ENCODE peak calls at places on chromosomes 5 and 9, in seven cellular contexts. F, U, K, V, J, Q and P are unnamed samples.

GRCh38 chr5:91079037-91079436 is 304.1 kb downstream of the ARRDC3 start:
- DNase-seq in F (no peak), U (no peak), K (no peak), V (no peak), J (no peak), Q (no peak), P (no peak)

GRCh38 chr9:131017067-131017466 is 8.1 kb downstream of the LAMC3 start:
- DNase-seq in F (peak), U (no peak), K (no peak), V (no peak), J (no peak), Q (no peak), P (no peak)

GRCh38 chr5:72066658-72067057 is 40.6 kb upstream of the MAP1B start:
- DNase-seq in F (no peak), U (no peak), K (peak), V (no peak), J (peak), Q (no peak), P (no peak)

GRCh38 chr9:128503870-128504269 is 649 bp upstream of the GLE1 start:
- DNase-seq in F (no peak), U (peak), K (peak), V (no peak), J (no peak), Q (no peak), P (no peak)

GRCh38 chr5:17248999-17249634 is 31.7 kb downstream of the BASP1 start:
- DNase-seq in F (no peak), U (no peak), K (no peak), V (no peak), J (peak), Q (no peak), P (no peak)

GRCh38 chr5:76196457-76196856 is 113.3 kb downstream of the SV2C start:
- DNase-seq in F (no peak), U (no peak), K (no peak), V (no peak), J (no peak), Q (no peak), P (no peak)

GRCh38 chr9:36987409-36987808 is 46.7 kb downstream of the PAX5 start:
- DNase-seq in F (no peak), U (no peak), K (peak), V (no peak), J (no peak), Q (no peak), P (no peak)

GRCh38 chr5:154477382-154478223 is 424 bp downstream of the HAND1 start:
- DNase-seq in F (peak), U (peak), K (peak), V (no peak), J (peak), Q (no peak), P (no peak)

GRCh38 chr5:1729641-1730486 is 69.8 kb downstream of the MRPL36 start:
- DNase-seq in F (peak), U (no peak), K (no peak), V (peak), J (no peak), Q (no peak), P (peak)

GRCh38 chr5:93394301-93394700 is 186.7 kb downstream of the NR2F1-AS1 start:
- DNase-seq in F (no peak), U (no peak), K (no peak), V (no peak), J (no peak), Q (no peak), P (no peak)

GRCh38 chr9:93262537-93263310 is 78.8 kb downstream of the WNK2 start:
- DNase-seq in F (peak), U (no peak), K (no peak), V (peak), J (no peak), Q (no peak), P (no peak)

GRCh38 chr9:109323771-109324170 is 2.9 kb upstream of the EPB41L4B start:
- DNase-seq in F (no peak), U (no peak), K (no peak), V (no peak), J (no peak), Q (no peak), P (no peak)

GRCh38 chr5:135600971-135601381 is 22.2 kb upstream of the CXCL14 start:
- DNase-seq in F (no peak), U (no peak), K (no peak), V (no peak), J (no peak), Q (no peak), P (no peak)

GRCh38 chr5:51378778-51379652 is 4.2 kb upstream of the ISL1 start:
- DNase-seq in F (peak), U (peak), K (peak), V (no peak), J (peak), Q (no peak), P (no peak)

GRCh38 chr9:105911104-105911911 is 217.0 kb downstream of the TMEM38B start:
- DNase-seq in F (peak), U (no peak), K (no peak), V (no peak), J (no peak), Q (no peak), P (no peak)

GRCh38 chr9:21070171-21070571 is 7.6 kb downstream of the IFNB1 start:
- DNase-seq in F (peak), U (no peak), K (peak), V (no peak), J (peak), Q (no peak), P (no peak)

GRCh38 chr5:14189680-14190079 is 46.5 kb downstream of the TRIO start:
- DNase-seq in F (no peak), U (no peak), K (no peak), V (no peak), J (no peak), Q (no peak), P (no peak)

GRCh38 chr9:128683340-128684064 is 5.5 kb upstream of the SET start:
- DNase-seq in F (peak), U (peak), K (peak), V (peak), J (peak), Q (peak), P (peak)

GRCh38 chr5:174532453-174533126 is 191.8 kb upstream of the MSX2 start:
- DNase-seq in F (peak), U (peak), K (peak), V (peak), J (peak), Q (peak), P (peak)

GRCh38 chr9:136100700-136101614 is 5.9 kb upstream of the NACC2 start:
- DNase-seq in F (peak), U (peak), K (no peak), V (no peak), J (no peak), Q (no peak), P (no peak)

GRCh38 chr9:6897207-6897822 is 139.5 kb downstream of the KDM4C start:
- DNase-seq in F (no peak), U (no peak), K (no peak), V (no peak), J (no peak), Q (no peak), P (no peak)

GRCh38 chr5:111781200-111781599 is 24.2 kb upstream of the NREP start:
- DNase-seq in F (no peak), U (no peak), K (peak), V (peak), J (no peak), Q (peak), P (peak)

GRCh38 chr5:132816083-132816482 is 3.0 kb downstream of the SOWAHA start:
- DNase-seq in F (no peak), U (no peak), K (no peak), V (no peak), J (no peak), Q (no peak), P (no peak)

GRCh38 chr9:30967484-30967883 is 1417.0 kb upstream of the ACO1 start:
- DNase-seq in F (no peak), U (no peak), K (no peak), V (no peak), J (no peak), Q (no peak), P (no peak)

GRCh38 chr5:143682221-143682620 is 129.7 kb upstream of the HMHB1 start:
- DNase-seq in F (no peak), U (peak), K (no peak), V (no peak), J (no peak), Q (no peak), P (no peak)

GRCh38 chr5:128506643-128507042 is 31.4 kb downstream of the FBN2 start:
- DNase-seq in F (no peak), U (no peak), K (no peak), V (no peak), J (no peak), Q (no peak), P (no peak)

GRCh38 chr5:69528015-69528414 is 32.0 kb upstream of the GTF2H2C start:
- DNase-seq in F (no peak), U (no peak), K (no peak), V (no peak), J (no peak), Q (no peak), P (no peak)

GRCh38 chr9:127599550-127599891 is 12.6 kb upstream of the STXBP1 start:
- DNase-seq in F (no peak), U (no peak), K (no peak), V (no peak), J (no peak), Q (no peak), P (no peak)

GRCh38 chr9:84121991-84122523 is 141.5 kb downstream of the RMI1 start:
- DNase-seq in F (no peak), U (no peak), K (no peak), V (no peak), J (peak), Q (no peak), P (no peak)

GRCh38 chr5:159639590-159639989 is 276.7 kb upstream of the ADRA1B start:
- DNase-seq in F (no peak), U (no peak), K (no peak), V (no peak), J (no peak), Q (no peak), P (no peak)

GRCh38 chr9:84061613-84062205 is 81.1 kb downstream of the RMI1 start:
- DNase-seq in F (no peak), U (no peak), K (no peak), V (no peak), J (no peak), Q (no peak), P (no peak)

GRCh38 chr5:138466900-138467710 is 1.8 kb downstream of the EGR1 start:
- DNase-seq in F (no peak), U (no peak), K (peak), V (peak), J (peak), Q (no peak), P (no peak)

GRCh38 chr9:134190232-134191121 is 26.1 kb upstream of the RNU6ATAC start:
- DNase-seq in F (no peak), U (no peak), K (no peak), V (no peak), J (no peak), Q (no peak), P (no peak)

GRCh38 chr9:134192311-134192950 is 28.1 kb upstream of the RNU6ATAC start:
- DNase-seq in F (no peak), U (no peak), K (no peak), V (peak), J (no peak), Q (no peak), P (no peak)

GRCh38 chr9:134189475-134190231 is 25.3 kb upstream of the RNU6ATAC start:
- DNase-seq in F (no peak), U (no peak), K (no peak), V (no peak), J (no peak), Q (no peak), P (no peak)

GRCh38 chr9:134192951-134193731 is 28.8 kb upstream of the RNU6ATAC start:
- DNase-seq in F (no peak), U (no peak), K (no peak), V (peak), J (no peak), Q (no peak), P (no peak)

GRCh38 chr9:134191455-134192209 is 27.3 kb upstream of the RNU6ATAC start:
- DNase-seq in F (no peak), U (no peak), K (no peak), V (no peak), J (no peak), Q (no peak), P (no peak)
- TF ChIP-seq CTCF in F (no peak), U (no peak), K (no peak), V (no peak), J (no peak), Q (no peak), P (no peak)

GRCh38 chr9:106941901-106942300 is 78.9 kb downstream of the ZNF462 start:
- DNase-seq in F (no peak), U (no peak), K (no peak), V (no peak), J (no peak), Q (no peak), P (no peak)
- TF ChIP-seq CTCF in F (no peak), U (no peak), K (no peak), V (no peak), J (no peak), Q (no peak), P (no peak)

GRCh38 chr5:176870110-176870591 is 29.0 kb downstream of the HK3 start:
- DNase-seq in F (peak), U (peak), K (peak), V (no peak), J (peak), Q (no peak), P (no peak)
- TF ChIP-seq CTCF in F (peak), U (peak), K (peak), V (peak), J (peak), Q (peak), P (peak)

DNA sequence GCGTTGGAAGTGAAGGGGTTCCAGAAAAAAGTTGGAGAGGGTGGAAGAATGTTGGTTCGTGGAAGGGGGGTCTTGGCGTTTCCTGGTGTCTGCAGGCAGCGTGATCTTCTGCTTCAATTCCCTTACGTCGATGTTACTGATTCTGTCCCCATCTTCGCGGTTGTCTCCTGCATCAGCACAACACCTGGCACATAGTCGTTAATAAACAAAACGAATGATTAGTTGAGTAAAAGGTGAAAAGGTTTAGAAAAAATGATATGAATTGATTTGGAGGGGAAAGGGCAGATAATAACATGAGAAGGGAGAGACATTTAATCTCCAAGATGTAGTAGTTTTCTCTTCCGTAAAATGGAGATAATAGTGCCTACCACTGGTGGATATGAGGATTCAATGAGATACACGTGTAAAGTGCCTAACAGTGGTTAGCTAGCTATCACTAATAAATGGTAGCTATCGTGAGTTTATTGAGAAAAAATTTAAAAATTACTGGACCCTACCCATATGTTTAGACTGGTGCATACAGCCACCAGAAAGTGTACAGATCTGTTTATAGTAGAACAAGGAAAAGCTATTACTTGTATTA is 556 bp downstream of the MTREX start:
- DNase-seq in F (no peak), U (peak), K (no peak), V (no peak), J (peak), Q (no peak), P (no peak)
- TF ChIP-seq CTCF in F (no peak), U (no peak), K (no peak), V (no peak), J (peak), Q (no peak), P (no peak)

DNA sequence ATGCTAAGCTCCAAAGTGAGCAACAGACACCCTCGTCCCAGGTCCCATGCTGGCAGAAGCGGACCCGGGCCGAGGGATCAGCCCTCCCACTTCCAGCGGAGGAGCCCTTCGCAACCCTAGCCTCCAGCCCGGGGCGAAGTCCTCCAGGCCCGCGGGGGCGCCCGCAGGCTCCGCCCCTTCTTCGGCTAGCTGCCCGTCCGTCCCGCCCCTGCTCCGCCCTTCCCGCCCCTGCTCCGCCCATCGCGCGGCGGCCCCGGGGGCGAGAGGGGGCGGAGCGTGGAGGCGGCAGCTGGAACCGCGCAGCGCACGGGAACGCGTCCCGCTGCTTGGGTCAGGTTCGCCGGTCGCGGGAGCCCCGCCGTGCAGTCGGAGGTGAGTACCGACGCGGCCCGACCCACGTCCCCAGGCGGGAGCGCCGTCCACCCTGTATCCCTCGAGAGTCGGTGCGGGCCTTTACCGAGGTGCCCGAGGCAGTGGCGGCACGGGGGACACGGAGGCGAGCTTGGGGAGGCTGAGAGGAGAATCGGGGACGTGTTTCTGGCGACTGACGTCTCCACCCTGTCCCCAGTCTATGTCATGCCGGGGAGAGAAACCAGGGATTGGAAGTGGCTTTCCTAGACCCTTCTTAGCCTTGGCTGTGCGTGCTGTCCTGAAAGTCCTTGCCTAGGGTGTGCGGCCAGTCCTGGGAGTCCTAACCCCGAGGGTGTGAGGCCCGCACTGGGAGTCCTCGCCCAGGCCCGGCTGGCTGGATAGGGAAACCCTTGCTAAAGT is at the start of gene ACO1:
- DNase-seq in F (peak), U (peak), K (peak), V (peak), J (peak), Q (peak), P (peak)
- TF ChIP-seq CTCF in F (no peak), U (no peak), K (no peak), V (no peak), J (no peak), Q (no peak), P (no peak)

GRCh38 chr9:34899535-34900158 is 58.4 kb upstream of the PHF24 start:
- DNase-seq in F (peak), U (peak), K (peak), V (peak), J (peak), Q (peak), P (peak)

GRCh38 chr9:34892886-34893285 is 65.2 kb upstream of the PHF24 start:
- DNase-seq in F (no peak), U (no peak), K (peak), V (no peak), J (no peak), Q (no peak), P (no peak)

GRCh38 chr9:34898846-34899245 is 59.2 kb upstream of the PHF24 start:
- DNase-seq in F (no peak), U (no peak), K (no peak), V (no peak), J (no peak), Q (no peak), P (no peak)

GRCh38 chr9:34891386-34891785 is 66.7 kb upstream of the PHF24 start:
- DNase-seq in F (no peak), U (no peak), K (no peak), V (no peak), J (no peak), Q (no peak), P (no peak)

DNA sequence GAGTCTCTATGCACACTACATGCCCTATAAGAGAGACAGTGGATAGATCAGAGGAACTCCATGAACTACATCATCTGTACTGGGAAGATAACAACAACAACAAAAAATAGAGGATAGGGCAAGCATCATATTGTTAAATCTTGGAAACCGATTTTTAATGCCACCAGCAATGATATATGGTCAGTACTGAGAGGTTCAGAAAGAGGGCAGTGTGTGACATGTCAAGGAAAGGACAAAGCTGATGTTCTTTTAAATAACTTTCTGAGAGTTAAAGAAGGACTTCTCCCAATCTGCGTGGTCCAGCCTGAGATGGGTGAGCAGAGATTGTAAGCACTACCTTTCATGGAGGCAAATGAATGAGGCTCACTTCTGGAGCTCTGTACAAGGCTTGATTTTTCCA is 62.0 kb upstream of the PHF24 start:
- DNase-seq in F (no peak), U (no peak), K (no peak), V (no peak), J (no peak), Q (no peak), P (no peak)
- TF ChIP-seq CTCF in F (peak), U (no peak), K (no peak), V (no peak), J (no peak), Q (peak), P (no peak)

DNA sequence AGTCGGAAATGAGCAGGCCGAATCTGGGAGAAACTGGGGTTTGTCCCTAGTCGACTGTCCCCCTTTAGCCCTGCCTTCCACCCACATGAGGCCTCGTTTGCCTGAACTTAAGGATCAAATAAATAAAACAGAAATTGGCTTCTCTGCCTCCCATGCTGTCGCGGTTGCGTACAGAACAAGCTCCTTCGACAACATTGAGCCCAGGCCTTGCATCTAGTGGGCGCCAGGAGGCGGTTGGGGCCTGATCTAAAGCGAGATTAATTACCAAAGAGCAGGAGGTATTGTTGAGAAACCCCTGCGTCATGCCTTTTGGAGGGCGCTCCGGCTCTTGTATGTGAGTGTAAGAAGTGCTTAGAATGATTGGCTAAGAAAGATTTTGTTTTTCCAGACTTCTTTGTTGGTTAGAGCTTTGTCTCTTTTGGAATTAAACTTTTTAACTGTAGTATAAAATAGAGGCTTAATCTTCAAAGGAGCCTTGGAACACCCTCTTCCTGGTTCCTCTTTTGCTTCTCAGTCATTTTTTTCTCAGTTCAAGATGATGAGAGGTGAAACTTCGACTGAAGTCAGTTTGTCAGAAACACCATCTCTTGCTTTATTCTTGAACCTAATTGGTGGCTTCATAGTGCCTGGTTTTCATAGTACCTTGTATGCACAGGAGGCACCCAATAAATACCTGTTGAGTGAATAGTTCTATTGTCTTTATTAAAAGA is 828 bp downstream of the ATP6V0E1 start:
- DNase-seq in F (peak), U (peak), K (peak), V (peak), J (peak), Q (peak), P (peak)
- TF ChIP-seq CTCF in F (peak), U (no peak), K (peak), V (peak), J (peak), Q (peak), P (peak)